ENCODE peak calls at places on chromosomes 16 and 17, in ten cellular contexts. One of them, this sample, is unnamed.

GRCh38 chr17:16073845-16074244 is 74.2 kb downstream of the TTC19 start:
- DNase-seq in GM10248: no peak
- DNase-seq in left ventricle myocardium inferior: no peak
- DNase-seq in mucosa of descending colon: no peak
- DNase-seq in endodermal cell: no peak
- DNase-seq in CD14-positive monocyte: no peak
- DNase-seq in endothelial cell: no peak
- DNase-seq in nephron progenitor cell: no peak
- DNase-seq in tibial artery: no peak
- DNase-seq in cardiac muscle cell: no peak
- DNase-seq in this sample: no peak

GRCh38 chr16:56933266-56933619 is 1.3 kb downstream of the HERPUD1 start:
- DNase-seq in GM10248: no peak
- DNase-seq in left ventricle myocardium inferior: no peak
- DNase-seq in mucosa of descending colon: no peak
- DNase-seq in endodermal cell: no peak
- DNase-seq in CD14-positive monocyte: no peak
- DNase-seq in endothelial cell: no peak
- DNase-seq in nephron progenitor cell: no peak
- DNase-seq in tibial artery: no peak
- DNase-seq in cardiac muscle cell: no peak
- DNase-seq in this sample: no peak

GRCh38 chr17:3804503-3804931 is 3.5 kb upstream of the ITGAE start:
- DNase-seq in GM10248: peak; percentile 78
- DNase-seq in left ventricle myocardium inferior: no peak
- DNase-seq in mucosa of descending colon: no peak
- DNase-seq in endodermal cell: no peak
- DNase-seq in CD14-positive monocyte: no peak
- DNase-seq in endothelial cell: no peak
- DNase-seq in nephron progenitor cell: no peak
- DNase-seq in tibial artery: no peak
- DNase-seq in cardiac muscle cell: no peak
- DNase-seq in this sample: no peak

GRCh38 chr17:81419886-81420768 is 24.9 kb downstream of the BAHCC1 start:
- DNase-seq in GM10248: no peak
- DNase-seq in left ventricle myocardium inferior: peak; percentile 46
- DNase-seq in mucosa of descending colon: peak; percentile 41
- DNase-seq in endodermal cell: no peak
- DNase-seq in CD14-positive monocyte: no peak
- DNase-seq in endothelial cell: no peak
- DNase-seq in nephron progenitor cell: no peak
- DNase-seq in tibial artery: no peak
- DNase-seq in cardiac muscle cell: no peak
- DNase-seq in this sample: no peak

GRCh38 chr16:59880626-59881025 is 1146.5 kb upstream of the GOT2 start:
- DNase-seq in GM10248: no peak
- DNase-seq in left ventricle myocardium inferior: no peak
- DNase-seq in mucosa of descending colon: no peak
- DNase-seq in endodermal cell: no peak
- DNase-seq in CD14-positive monocyte: no peak
- DNase-seq in endothelial cell: no peak
- DNase-seq in nephron progenitor cell: no peak
- DNase-seq in tibial artery: no peak
- DNase-seq in cardiac muscle cell: no peak
- DNase-seq in this sample: no peak

GRCh38 chr17:39014044-39014794 is 47.0 kb upstream of the FBXO47 start:
- DNase-seq in GM10248: no peak
- DNase-seq in left ventricle myocardium inferior: no peak
- DNase-seq in mucosa of descending colon: no peak
- DNase-seq in endodermal cell: no peak
- DNase-seq in CD14-positive monocyte: no peak
- DNase-seq in endothelial cell: no peak
- DNase-seq in nephron progenitor cell: no peak
- DNase-seq in tibial artery: no peak
- DNase-seq in cardiac muscle cell: no peak
- DNase-seq in this sample: no peak

GRCh38 chr17:55271958-55272710 is 7.4 kb downstream of the HLF start:
- DNase-seq in GM10248: no peak
- DNase-seq in left ventricle myocardium inferior: no peak
- DNase-seq in mucosa of descending colon: no peak
- DNase-seq in endodermal cell: no peak
- DNase-seq in CD14-positive monocyte: no peak
- DNase-seq in endothelial cell: no peak
- DNase-seq in nephron progenitor cell: no peak
- DNase-seq in tibial artery: no peak
- DNase-seq in cardiac muscle cell: no peak
- DNase-seq in this sample: no peak

GRCh38 chr17:37717627-37718382 is 27.1 kb downstream of the HNF1B start:
- DNase-seq in GM10248: no peak
- DNase-seq in left ventricle myocardium inferior: no peak
- DNase-seq in mucosa of descending colon: no peak
- DNase-seq in endodermal cell: no peak
- DNase-seq in CD14-positive monocyte: no peak
- DNase-seq in endothelial cell: no peak
- DNase-seq in nephron progenitor cell: no peak
- DNase-seq in tibial artery: no peak
- DNase-seq in cardiac muscle cell: no peak
- DNase-seq in this sample: no peak

GRCh38 chr16:85398050-85398451 is 215.1 kb upstream of the GSE1 start:
- DNase-seq in GM10248: no peak
- DNase-seq in left ventricle myocardium inferior: peak; percentile 2
- DNase-seq in mucosa of descending colon: no peak
- DNase-seq in endodermal cell: no peak
- DNase-seq in CD14-positive monocyte: peak; percentile 26
- DNase-seq in endothelial cell: no peak
- DNase-seq in nephron progenitor cell: peak; percentile 2
- DNase-seq in tibial artery: peak; percentile 15
- DNase-seq in cardiac muscle cell: no peak
- DNase-seq in this sample: no peak

GRCh38 chr16:84074721-84075120 is 32.1 kb upstream of the SLC38A8 start:
- DNase-seq in GM10248: no peak
- DNase-seq in left ventricle myocardium inferior: peak; percentile 61
- DNase-seq in mucosa of descending colon: no peak
- DNase-seq in endodermal cell: no peak
- DNase-seq in CD14-positive monocyte: no peak
- DNase-seq in endothelial cell: no peak
- DNase-seq in nephron progenitor cell: no peak
- DNase-seq in tibial artery: no peak
- DNase-seq in cardiac muscle cell: no peak
- DNase-seq in this sample: no peak

GRCh38 chr17:79607941-79608728 is 2.7 kb downstream of the RBFOX3 start:
- DNase-seq in GM10248: no peak
- DNase-seq in left ventricle myocardium inferior: no peak
- DNase-seq in mucosa of descending colon: no peak
- DNase-seq in endodermal cell: peak; percentile 96
- DNase-seq in CD14-positive monocyte: no peak
- DNase-seq in endothelial cell: peak; percentile 87
- DNase-seq in nephron progenitor cell: peak; percentile 92
- DNase-seq in tibial artery: no peak
- DNase-seq in cardiac muscle cell: peak; percentile 93
- DNase-seq in this sample: no peak

GRCh38 chr16:89288577-89288844 is 71.0 kb downstream of the ZNF778 start:
- DNase-seq in GM10248: no peak
- DNase-seq in left ventricle myocardium inferior: no peak
- DNase-seq in mucosa of descending colon: no peak
- DNase-seq in endodermal cell: no peak
- DNase-seq in CD14-positive monocyte: no peak
- DNase-seq in endothelial cell: no peak
- DNase-seq in nephron progenitor cell: no peak
- DNase-seq in tibial artery: no peak
- DNase-seq in cardiac muscle cell: no peak
- DNase-seq in this sample: no peak

DNA sequence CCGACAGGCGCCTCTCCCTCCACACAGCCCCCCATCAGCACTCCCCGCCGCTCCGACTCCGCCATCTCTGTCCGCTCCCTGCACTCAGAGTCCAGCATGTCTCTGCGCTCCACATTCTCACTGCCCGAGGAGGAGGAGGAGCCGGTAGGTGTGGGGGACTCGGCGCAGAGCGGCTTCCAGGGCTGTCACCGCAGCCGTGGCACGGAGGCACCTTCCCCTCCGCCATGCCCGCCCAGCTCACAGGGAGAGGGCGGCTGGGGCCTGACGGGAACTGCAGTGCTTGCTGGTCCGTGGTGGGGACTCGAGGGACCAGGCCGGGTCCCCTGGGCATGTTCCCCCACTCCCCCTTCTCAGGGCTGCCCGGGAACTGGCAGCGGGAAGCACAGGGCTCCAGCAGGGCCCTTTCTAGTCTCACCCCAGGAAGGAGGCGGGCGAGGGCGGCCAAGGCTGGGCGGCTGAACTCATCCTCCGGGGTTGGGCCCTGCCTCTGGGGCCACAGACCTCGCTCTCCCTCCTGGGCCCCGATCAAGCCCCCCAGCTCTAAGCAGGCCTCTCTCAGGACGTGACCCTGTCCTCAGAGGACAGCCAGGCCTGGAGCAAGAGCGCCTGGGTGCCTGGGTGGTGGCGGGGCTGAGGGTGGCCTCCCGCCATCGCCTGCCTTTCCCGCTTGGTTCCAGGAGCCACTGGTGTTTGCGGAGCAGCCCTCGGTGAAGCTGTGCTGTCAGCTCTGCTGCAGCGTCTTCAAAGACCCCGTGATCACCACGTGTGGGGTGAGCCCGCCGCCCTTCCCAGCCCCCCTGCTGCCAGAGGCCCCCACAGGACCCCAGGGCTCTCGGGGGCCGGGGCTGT is 15.2 kb downstream of the TRAF7 start:
- DNase-seq in GM10248: no peak
- DNase-seq in left ventricle myocardium inferior: no peak
- DNase-seq in mucosa of descending colon: no peak
- DNase-seq in endodermal cell: no peak
- DNase-seq in CD14-positive monocyte: no peak
- DNase-seq in endothelial cell: no peak
- DNase-seq in nephron progenitor cell: no peak
- DNase-seq in tibial artery: no peak
- DNase-seq in cardiac muscle cell: no peak
- DNase-seq in this sample: no peak
- TF ChIP-seq CTCF in GM10248: no peak
- TF ChIP-seq CTCF in left ventricle myocardium inferior: no peak
- TF ChIP-seq CTCF in mucosa of descending colon: no peak
- TF ChIP-seq CTCF in endodermal cell: no peak
- TF ChIP-seq CTCF in CD14-positive monocyte: no peak
- TF ChIP-seq CTCF in endothelial cell: no peak
- TF ChIP-seq CTCF in nephron progenitor cell: no peak
- TF ChIP-seq CTCF in tibial artery: no peak
- TF ChIP-seq CTCF in cardiac muscle cell: no peak
- TF ChIP-seq CTCF in this sample: no peak

DNA sequence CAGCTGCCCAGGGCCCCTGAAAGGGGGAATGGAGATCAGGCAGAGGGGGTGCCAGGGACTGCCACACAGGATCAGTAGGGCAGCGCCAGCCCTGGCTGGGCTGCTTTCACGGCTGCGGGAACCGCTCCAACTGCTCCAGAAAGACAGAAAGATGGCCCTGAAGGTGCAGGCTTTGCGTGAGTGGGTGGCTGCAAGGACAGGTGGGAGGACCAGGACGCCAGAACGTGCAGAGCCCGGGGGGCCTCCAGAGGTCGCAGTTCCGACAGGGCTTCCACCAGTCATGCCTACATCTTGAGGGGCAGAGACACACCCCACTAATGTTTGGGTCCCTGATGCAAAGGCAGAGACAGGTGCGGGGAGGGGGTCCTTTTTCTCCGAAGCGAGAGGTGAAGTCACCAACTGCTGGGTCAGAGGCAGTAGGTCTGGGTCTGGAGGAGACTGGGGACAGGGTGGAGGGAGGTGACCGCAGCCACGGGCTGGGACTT is 790 bp upstream of the ATP6V0C start:
- DNase-seq in GM10248: peak; percentile 53
- DNase-seq in left ventricle myocardium inferior: no peak
- DNase-seq in mucosa of descending colon: no peak
- DNase-seq in endodermal cell: peak; percentile 80
- DNase-seq in CD14-positive monocyte: no peak
- DNase-seq in endothelial cell: no peak
- DNase-seq in nephron progenitor cell: no peak
- DNase-seq in tibial artery: no peak
- DNase-seq in cardiac muscle cell: no peak
- DNase-seq in this sample: no peak
- TF ChIP-seq CTCF in GM10248: peak; percentile 31
- TF ChIP-seq CTCF in left ventricle myocardium inferior: no peak
- TF ChIP-seq CTCF in mucosa of descending colon: no peak
- TF ChIP-seq CTCF in endodermal cell: peak; percentile 64
- TF ChIP-seq CTCF in CD14-positive monocyte: no peak
- TF ChIP-seq CTCF in endothelial cell: no peak
- TF ChIP-seq CTCF in nephron progenitor cell: no peak
- TF ChIP-seq CTCF in tibial artery: no peak
- TF ChIP-seq CTCF in cardiac muscle cell: no peak
- TF ChIP-seq CTCF in this sample: no peak

DNA sequence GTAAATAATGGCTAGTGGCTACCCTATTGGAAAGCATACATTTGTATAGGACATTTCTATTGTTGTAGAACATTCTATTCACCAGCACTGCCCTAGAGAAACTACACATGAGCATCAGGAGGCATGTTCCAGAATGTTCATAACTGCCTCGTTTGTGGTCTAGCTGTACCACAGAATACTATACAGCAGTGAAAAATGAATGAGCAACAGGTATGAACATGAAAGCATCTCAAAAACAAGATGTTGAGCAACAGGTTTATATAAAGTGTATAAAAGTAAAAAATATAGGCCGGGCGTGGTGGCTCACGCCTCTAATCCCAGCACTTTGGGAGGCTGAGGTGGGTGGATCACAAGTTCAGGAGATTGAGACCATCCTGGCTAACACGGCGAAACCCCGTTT is 91.7 kb downstream of the BMERB1 start:
- DNase-seq in GM10248: no peak
- DNase-seq in left ventricle myocardium inferior: no peak
- DNase-seq in mucosa of descending colon: no peak
- DNase-seq in endodermal cell: no peak
- DNase-seq in CD14-positive monocyte: no peak
- DNase-seq in endothelial cell: no peak
- DNase-seq in nephron progenitor cell: no peak
- DNase-seq in tibial artery: no peak
- DNase-seq in cardiac muscle cell: no peak
- DNase-seq in this sample: no peak
- TF ChIP-seq CTCF in GM10248: no peak
- TF ChIP-seq CTCF in left ventricle myocardium inferior: no peak
- TF ChIP-seq CTCF in mucosa of descending colon: no peak
- TF ChIP-seq CTCF in endodermal cell: no peak
- TF ChIP-seq CTCF in CD14-positive monocyte: no peak
- TF ChIP-seq CTCF in endothelial cell: no peak
- TF ChIP-seq CTCF in nephron progenitor cell: no peak
- TF ChIP-seq CTCF in tibial artery: no peak
- TF ChIP-seq CTCF in cardiac muscle cell: no peak
- TF ChIP-seq CTCF in this sample: no peak

DNA sequence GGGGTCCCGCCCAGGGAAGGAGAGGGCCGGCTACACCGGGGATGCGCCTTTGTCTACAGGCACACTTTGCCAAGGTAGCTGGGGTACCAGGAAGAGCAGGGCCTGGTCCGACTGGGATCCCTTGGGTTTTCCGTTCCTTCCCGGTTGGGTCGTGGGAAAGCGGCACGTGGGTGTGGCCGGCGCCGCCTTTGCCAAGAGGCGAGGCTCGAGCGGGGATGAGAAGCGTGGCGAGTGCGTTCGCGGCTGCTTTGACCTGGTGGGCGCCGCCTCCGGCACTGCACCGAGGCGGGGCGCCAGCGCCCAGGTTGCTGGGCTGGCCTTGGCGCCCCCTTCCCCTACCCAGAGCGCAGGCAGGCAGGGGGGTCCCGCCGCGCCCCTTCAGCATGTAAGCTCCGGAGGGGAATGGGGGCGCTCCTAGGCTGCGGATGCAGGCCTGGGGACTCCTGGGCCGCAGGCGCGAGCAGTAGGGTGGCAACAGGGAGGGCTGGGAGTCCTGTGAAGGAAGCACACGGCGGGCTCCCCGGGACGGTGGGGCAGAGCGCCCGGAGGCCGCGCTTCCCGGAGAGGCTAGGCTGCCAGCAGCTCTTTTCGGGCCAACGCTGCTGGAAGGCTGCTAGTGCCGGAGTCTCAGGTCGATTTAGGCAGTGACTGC is 2.0 kb downstream of the HAS3 start:
- DNase-seq in GM10248: no peak
- DNase-seq in left ventricle myocardium inferior: peak; percentile 40
- DNase-seq in mucosa of descending colon: peak; percentile 69
- DNase-seq in endodermal cell: peak; percentile 81
- DNase-seq in CD14-positive monocyte: no peak
- DNase-seq in endothelial cell: peak; percentile 28
- DNase-seq in nephron progenitor cell: peak; percentile 59
- DNase-seq in tibial artery: no peak
- DNase-seq in cardiac muscle cell: peak; percentile 40
- DNase-seq in this sample: no peak
- TF ChIP-seq CTCF in GM10248: no peak
- TF ChIP-seq CTCF in left ventricle myocardium inferior: no peak
- TF ChIP-seq CTCF in mucosa of descending colon: no peak
- TF ChIP-seq CTCF in endodermal cell: peak; percentile 36
- TF ChIP-seq CTCF in CD14-positive monocyte: no peak
- TF ChIP-seq CTCF in endothelial cell: no peak
- TF ChIP-seq CTCF in nephron progenitor cell: no peak
- TF ChIP-seq CTCF in tibial artery: no peak
- TF ChIP-seq CTCF in cardiac muscle cell: no peak
- TF ChIP-seq CTCF in this sample: no peak